ENCODE peak calls at places on chromosome 19, in six cellular contexts. One of them, this sample, is unnamed.

GRCh38 chr19:15666883-15667282 is 6.0 kb upstream of the CYP4F12 start:
- DNase-seq in AG04450: no peak
- DNase-seq in foreskin melanocyte: no peak
- DNase-seq in T-helper 9 cell: no peak
- DNase-seq in NCI-H146: no peak
- DNase-seq in A172: peak
- DNase-seq in this sample: no peak

GRCh38 chr19:1622007-1622406 is 16.7 kb upstream of the UQCR11 start:
- DNase-seq in A172: no peak
- DNase-seq in AG04450: no peak
- DNase-seq in NCI-H146: no peak
- DNase-seq in T-helper 9 cell: no peak
- DNase-seq in foreskin melanocyte: no peak
- DNase-seq in this sample: no peak

GRCh38 chr19:6754653-6755463 is 12.4 kb downstream of the SH2D3A start:
- DNase-seq in foreskin melanocyte: no peak
- DNase-seq in AG04450: no peak
- DNase-seq in T-helper 9 cell: no peak
- DNase-seq in NCI-H146: no peak
- DNase-seq in A172: no peak
- DNase-seq in this sample: no peak

GRCh38 chr19:16496613-16496983 is 404 bp downstream of the C19orf44 start:
- DNase-seq in AG04450: no peak
- DNase-seq in foreskin melanocyte: no peak
- DNase-seq in NCI-H146: no peak
- DNase-seq in T-helper 9 cell: no peak
- DNase-seq in A172: peak
- DNase-seq in this sample: peak

GRCh38 chr19:7504684-7505083 is 11.2 kb upstream of the ZNF358 start:
- DNase-seq in foreskin melanocyte: no peak
- DNase-seq in T-helper 9 cell: no peak
- DNase-seq in NCI-H146: no peak
- DNase-seq in A172: no peak
- DNase-seq in AG04450: no peak
- DNase-seq in this sample: no peak

GRCh38 chr19:15379996-15380647 is 535 bp upstream of the AKAP8 start:
- DNase-seq in NCI-H146: peak
- DNase-seq in foreskin melanocyte: no peak
- DNase-seq in AG04450: no peak
- DNase-seq in A172: peak
- DNase-seq in T-helper 9 cell: no peak
- DNase-seq in this sample: peak

GRCh38 chr19:6531163-6531955 is 533 bp downstream of the TNFSF9 start:
- DNase-seq in foreskin melanocyte: no peak
- DNase-seq in A172: no peak
- DNase-seq in T-helper 9 cell: no peak
- DNase-seq in AG04450: no peak
- DNase-seq in NCI-H146: no peak
- DNase-seq in this sample: no peak

GRCh38 chr19:6070179-6071102 is 39.9 kb downstream of the RFX2 start:
- DNase-seq in A172: no peak
- DNase-seq in NCI-H146: no peak
- DNase-seq in AG04450: no peak
- DNase-seq in foreskin melanocyte: no peak
- DNase-seq in T-helper 9 cell: no peak
- DNase-seq in this sample: no peak

GRCh38 chr19:38793186-38793585 is 4.2 kb downstream of the LGALS7B start:
- DNase-seq in T-helper 9 cell: no peak
- DNase-seq in foreskin melanocyte: no peak
- DNase-seq in AG04450: no peak
- DNase-seq in NCI-H146: no peak
- DNase-seq in A172: peak
- DNase-seq in this sample: no peak

GRCh38 chr19:5738423-5738822 is 18.0 kb downstream of the CATSPERD start:
- DNase-seq in A172: no peak
- DNase-seq in T-helper 9 cell: no peak
- DNase-seq in NCI-H146: no peak
- DNase-seq in AG04450: no peak
- DNase-seq in foreskin melanocyte: no peak
- DNase-seq in this sample: no peak

GRCh38 chr19:6723108-6723618 is 2.7 kb upstream of the C3 start:
- DNase-seq in T-helper 9 cell: no peak
- DNase-seq in AG04450: no peak
- DNase-seq in A172: peak
- DNase-seq in foreskin melanocyte: no peak
- DNase-seq in NCI-H146: no peak
- DNase-seq in this sample: no peak

GRCh38 chr19:17448190-17448967 is at the start of gene TMEM221:
- DNase-seq in A172: no peak
- DNase-seq in T-helper 9 cell: peak
- DNase-seq in AG04450: no peak
- DNase-seq in foreskin melanocyte: peak
- DNase-seq in NCI-H146: peak
- DNase-seq in this sample: peak

GRCh38 chr19:33941133-33941532 is 144.5 kb downstream of the KCTD15 start:
- DNase-seq in NCI-H146: no peak
- DNase-seq in AG04450: no peak
- DNase-seq in T-helper 9 cell: no peak
- DNase-seq in A172: no peak
- DNase-seq in foreskin melanocyte: no peak
- DNase-seq in this sample: no peak